ENCODE peak calls at places on chromosomes 11 and 22, in six cellular contexts. One of them, this sample, is unnamed. For H3K4me1 and H3K9me3, the result is how much of the 10 kb centered on the place peaks cover.

GRCh38 chr11:68303083-68303482 is 9.3 kb upstream of the LRP5 start:
- DNase-seq in H9: no peak
- DNase-seq in OCI-LY7: no peak
- DNase-seq in lower lobe of right lung: no peak
- DNase-seq in CD8-positive, alpha-beta memory T cell: no peak
- DNase-seq in body of pancreas: no peak
- DNase-seq in this sample: no peak

GRCh38 chr11:65107078-65107477 is 4.6 kb upstream of the TM7SF2 start:
- DNase-seq in H9: no peak
- DNase-seq in OCI-LY7: no peak
- DNase-seq in lower lobe of right lung: no peak
- DNase-seq in CD8-positive, alpha-beta memory T cell: no peak
- DNase-seq in body of pancreas: no peak
- DNase-seq in this sample: peak

GRCh38 chr22:49406047-49406650 is 421.5 kb downstream of the BRD1 start:
- DNase-seq in H9: peak
- DNase-seq in OCI-LY7: no peak
- DNase-seq in lower lobe of right lung: no peak
- DNase-seq in CD8-positive, alpha-beta memory T cell: no peak
- DNase-seq in body of pancreas: no peak
- DNase-seq in this sample: no peak

GRCh38 chr11:122137081-122137793 is 21.2 kb upstream of the BLID start:
- DNase-seq in H9: no peak
- DNase-seq in OCI-LY7: no peak
- DNase-seq in lower lobe of right lung: no peak
- DNase-seq in CD8-positive, alpha-beta memory T cell: no peak
- DNase-seq in body of pancreas: no peak
- DNase-seq in this sample: no peak

GRCh38 chr11:34865261-34865660 is 50.9 kb downstream of the APIP start:
- DNase-seq in H9: no peak
- DNase-seq in OCI-LY7: no peak
- DNase-seq in lower lobe of right lung: no peak
- DNase-seq in CD8-positive, alpha-beta memory T cell: no peak
- DNase-seq in body of pancreas: no peak
- DNase-seq in this sample: no peak

GRCh38 chr22:45263790-45264269 is 20.9 kb upstream of the UPK3A start:
- DNase-seq in H9: peak
- DNase-seq in OCI-LY7: peak
- DNase-seq in lower lobe of right lung: peak
- DNase-seq in CD8-positive, alpha-beta memory T cell: no peak
- DNase-seq in body of pancreas: peak
- DNase-seq in this sample: peak

GRCh38 chr11:112219476-112220232 is 6.6 kb upstream of the PTS start:
- DNase-seq in H9: peak
- DNase-seq in OCI-LY7: peak
- DNase-seq in lower lobe of right lung: no peak
- DNase-seq in CD8-positive, alpha-beta memory T cell: no peak
- DNase-seq in body of pancreas: peak
- DNase-seq in this sample: no peak

GRCh38 chr11:112797072-112797471 is 164.1 kb upstream of the NCAM1 start:
- DNase-seq in H9: peak
- DNase-seq in OCI-LY7: no peak
- DNase-seq in lower lobe of right lung: no peak
- DNase-seq in CD8-positive, alpha-beta memory T cell: no peak
- DNase-seq in body of pancreas: peak
- DNase-seq in this sample: no peak

GRCh38 chr11:393219-394033 is 583 bp upstream of the PKP3 start:
- DNase-seq in H9: no peak
- DNase-seq in OCI-LY7: no peak
- DNase-seq in lower lobe of right lung: peak
- DNase-seq in CD8-positive, alpha-beta memory T cell: no peak
- DNase-seq in body of pancreas: no peak
- DNase-seq in this sample: no peak

GRCh38 chr11:83000381-83000780 is 71.3 kb downstream of the RAB30 start:
- DNase-seq in H9: no peak
- DNase-seq in OCI-LY7: no peak
- DNase-seq in lower lobe of right lung: no peak
- DNase-seq in CD8-positive, alpha-beta memory T cell: no peak
- DNase-seq in body of pancreas: no peak
- DNase-seq in this sample: no peak

GRCh38 chr22:26480611-26480932 is 3.0 kb downstream of the HPS4 start:
- DNase-seq in H9: no peak
- DNase-seq in OCI-LY7: no peak
- DNase-seq in lower lobe of right lung: no peak
- DNase-seq in CD8-positive, alpha-beta memory T cell: no peak
- DNase-seq in body of pancreas: no peak
- DNase-seq in this sample: no peak

GRCh38 chr11:26227311-26227710 is 104.6 kb upstream of the ANO3 start:
- DNase-seq in H9: no peak
- DNase-seq in OCI-LY7: peak
- DNase-seq in lower lobe of right lung: no peak
- DNase-seq in CD8-positive, alpha-beta memory T cell: no peak
- DNase-seq in body of pancreas: no peak
- DNase-seq in this sample: no peak

GRCh38 chr22:44918925-44919392 is 90.8 kb downstream of the PHF21B start:
- DNase-seq in H9: no peak
- DNase-seq in OCI-LY7: no peak
- DNase-seq in lower lobe of right lung: peak
- DNase-seq in CD8-positive, alpha-beta memory T cell: no peak
- DNase-seq in body of pancreas: no peak
- DNase-seq in this sample: no peak

GRCh38 chr11:130369713-130370112 is 55.0 kb upstream of the ZBTB44 start:
- DNase-seq in H9: no peak
- DNase-seq in OCI-LY7: no peak
- DNase-seq in lower lobe of right lung: no peak
- DNase-seq in CD8-positive, alpha-beta memory T cell: no peak
- DNase-seq in body of pancreas: no peak
- DNase-seq in this sample: no peak

GRCh38 chr11:46389450-46390330 is 1.9 kb downstream of the CHRM4 start:
- DNase-seq in H9: peak
- DNase-seq in OCI-LY7: peak
- DNase-seq in lower lobe of right lung: peak
- DNase-seq in CD8-positive, alpha-beta memory T cell: no peak
- DNase-seq in body of pancreas: peak
- DNase-seq in this sample: peak

GRCh38 chr11:67440229-67441081 is 2.8 kb downstream of the CORO1B start:
- DNase-seq in H9: no peak
- DNase-seq in OCI-LY7: peak
- DNase-seq in lower lobe of right lung: no peak
- DNase-seq in CD8-positive, alpha-beta memory T cell: no peak
- DNase-seq in body of pancreas: no peak
- DNase-seq in this sample: no peak

GRCh38 chr11:68042219-68043028 is 3.6 kb downstream of the TCIRG1 start:
- DNase-seq in H9: no peak
- DNase-seq in OCI-LY7: no peak
- DNase-seq in lower lobe of right lung: no peak
- DNase-seq in CD8-positive, alpha-beta memory T cell: no peak
- DNase-seq in body of pancreas: peak
- DNase-seq in this sample: peak

GRCh38 chr11:72432347-72433287 is 1.7 kb downstream of the CLPB start:
- DNase-seq in H9: no peak
- DNase-seq in OCI-LY7: no peak
- DNase-seq in lower lobe of right lung: no peak
- DNase-seq in CD8-positive, alpha-beta memory T cell: no peak
- DNase-seq in body of pancreas: no peak
- DNase-seq in this sample: no peak

GRCh38 chr22:24134090-24134846 is 47.0 kb upstream of the SUSD2 start:
- DNase-seq in H9: no peak
- DNase-seq in OCI-LY7: no peak
- DNase-seq in lower lobe of right lung: peak
- DNase-seq in CD8-positive, alpha-beta memory T cell: peak
- DNase-seq in body of pancreas: no peak
- DNase-seq in this sample: peak

GRCh38 chr11:15276616-15277015 is 161.9 kb downstream of the INSC start:
- DNase-seq in H9: no peak
- DNase-seq in OCI-LY7: no peak
- DNase-seq in lower lobe of right lung: no peak
- DNase-seq in CD8-positive, alpha-beta memory T cell: no peak
- DNase-seq in body of pancreas: peak
- DNase-seq in this sample: no peak

GRCh38 chr22:32255726-32256125 is 579 bp upstream of the SLC5A4 start:
- DNase-seq in H9: no peak
- DNase-seq in OCI-LY7: no peak
- DNase-seq in lower lobe of right lung: no peak
- DNase-seq in CD8-positive, alpha-beta memory T cell: no peak
- DNase-seq in body of pancreas: no peak
- DNase-seq in this sample: no peak

GRCh38 chr22:32083000-32083399 is 39.9 kb downstream of the SLC5A1 start:
- DNase-seq in H9: no peak
- DNase-seq in OCI-LY7: no peak
- DNase-seq in lower lobe of right lung: no peak
- DNase-seq in CD8-positive, alpha-beta memory T cell: no peak
- DNase-seq in body of pancreas: no peak
- DNase-seq in this sample: no peak

GRCh38 chr11:86481399-86481798 is 106.7 kb downstream of the CCDC81 start:
- DNase-seq in H9: no peak
- DNase-seq in OCI-LY7: no peak
- DNase-seq in lower lobe of right lung: no peak
- DNase-seq in CD8-positive, alpha-beta memory T cell: no peak
- DNase-seq in body of pancreas: no peak
- DNase-seq in this sample: no peak

GRCh38 chr11:86484164-86484794 is 109.6 kb downstream of the CCDC81 start:
- DNase-seq in H9: no peak
- DNase-seq in OCI-LY7: no peak
- DNase-seq in lower lobe of right lung: no peak
- DNase-seq in CD8-positive, alpha-beta memory T cell: no peak
- DNase-seq in body of pancreas: peak
- DNase-seq in this sample: peak

GRCh38 chr11:86484795-86485166 is 110.1 kb downstream of the CCDC81 start:
- DNase-seq in H9: no peak
- DNase-seq in OCI-LY7: no peak
- DNase-seq in lower lobe of right lung: no peak
- DNase-seq in CD8-positive, alpha-beta memory T cell: no peak
- DNase-seq in body of pancreas: no peak
- DNase-seq in this sample: no peak

GRCh38 chr11:86482684-86483083 is 108.0 kb downstream of the CCDC81 start:
- DNase-seq in H9: no peak
- DNase-seq in OCI-LY7: no peak
- DNase-seq in lower lobe of right lung: no peak
- DNase-seq in CD8-positive, alpha-beta memory T cell: no peak
- DNase-seq in body of pancreas: no peak
- DNase-seq in this sample: no peak

DNA sequence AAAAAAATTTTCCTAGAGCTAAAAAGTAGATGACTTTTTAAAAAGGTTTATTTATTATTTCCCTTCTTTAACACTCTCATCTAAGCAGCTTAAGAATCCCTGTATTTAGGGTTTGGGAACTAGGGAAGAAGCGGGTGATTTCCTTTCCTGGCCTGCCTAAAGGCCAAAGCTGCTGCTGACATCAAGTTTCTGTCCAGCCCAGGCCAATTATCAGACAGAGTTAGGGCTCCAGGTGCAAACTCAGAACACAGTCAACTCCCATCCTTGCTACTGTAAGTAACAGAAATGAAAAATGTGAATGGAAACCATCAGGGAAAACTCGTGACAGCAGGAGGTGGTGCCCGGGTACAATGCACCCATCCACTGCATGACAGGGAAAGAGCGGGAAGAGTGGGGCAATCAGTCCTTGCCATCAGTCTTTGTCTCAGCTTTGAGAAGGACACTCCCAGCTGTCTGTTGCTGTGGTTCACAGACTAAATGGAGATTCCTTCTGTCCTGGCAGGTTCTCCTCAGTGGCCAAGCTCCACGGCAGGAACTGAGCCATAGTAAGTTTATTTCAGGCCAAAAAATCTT is 109.0 kb downstream of the CCDC81 start:
- DNase-seq in H9: no peak
- DNase-seq in OCI-LY7: no peak
- DNase-seq in lower lobe of right lung: no peak
- DNase-seq in CD8-positive, alpha-beta memory T cell: no peak
- DNase-seq in body of pancreas: no peak
- DNase-seq in this sample: no peak
- H3K4me1 ChIP-seq in H9: under half
- H3K4me1 ChIP-seq in OCI-LY7: under half
- H3K4me1 ChIP-seq in lower lobe of right lung: under half
- H3K4me1 ChIP-seq in CD8-positive, alpha-beta memory T cell: under half
- H3K4me1 ChIP-seq in body of pancreas: under half
- H3K4me1 ChIP-seq in this sample: under half

GRCh38 chr11:2649400-2649799 is 50.4 kb downstream of the KCNQ1OT1 start:
- DNase-seq in H9: no peak
- DNase-seq in OCI-LY7: no peak
- DNase-seq in lower lobe of right lung: no peak
- DNase-seq in CD8-positive, alpha-beta memory T cell: no peak
- DNase-seq in body of pancreas: no peak
- DNase-seq in this sample: no peak

GRCh38 chr11:2647167-2647566 is 52.6 kb downstream of the KCNQ1OT1 start:
- DNase-seq in H9: no peak
- DNase-seq in OCI-LY7: no peak
- DNase-seq in lower lobe of right lung: no peak
- DNase-seq in CD8-positive, alpha-beta memory T cell: no peak
- DNase-seq in body of pancreas: no peak
- DNase-seq in this sample: no peak

GRCh38 chr11:2649848-2650247 is 49.9 kb downstream of the KCNQ1OT1 start:
- DNase-seq in H9: no peak
- DNase-seq in OCI-LY7: no peak
- DNase-seq in lower lobe of right lung: no peak
- DNase-seq in CD8-positive, alpha-beta memory T cell: no peak
- DNase-seq in body of pancreas: no peak
- DNase-seq in this sample: no peak

GRCh38 chr11:2645779-2646118 is 54.0 kb downstream of the KCNQ1OT1 start:
- DNase-seq in H9: no peak
- DNase-seq in OCI-LY7: no peak
- DNase-seq in lower lobe of right lung: no peak
- DNase-seq in CD8-positive, alpha-beta memory T cell: no peak
- DNase-seq in body of pancreas: no peak
- DNase-seq in this sample: no peak

GRCh38 chr11:2647953-2648352 is 51.8 kb downstream of the KCNQ1OT1 start:
- DNase-seq in H9: no peak
- DNase-seq in OCI-LY7: no peak
- DNase-seq in lower lobe of right lung: no peak
- DNase-seq in CD8-positive, alpha-beta memory T cell: no peak
- DNase-seq in body of pancreas: no peak
- DNase-seq in this sample: no peak
- H3K9me3 ChIP-seq in H9: half or more
- H3K9me3 ChIP-seq in OCI-LY7: under half
- H3K9me3 ChIP-seq in lower lobe of right lung: half or more
- H3K9me3 ChIP-seq in CD8-positive, alpha-beta memory T cell: under half
- H3K9me3 ChIP-seq in body of pancreas: under half
- H3K9me3 ChIP-seq in this sample: under half

DNA sequence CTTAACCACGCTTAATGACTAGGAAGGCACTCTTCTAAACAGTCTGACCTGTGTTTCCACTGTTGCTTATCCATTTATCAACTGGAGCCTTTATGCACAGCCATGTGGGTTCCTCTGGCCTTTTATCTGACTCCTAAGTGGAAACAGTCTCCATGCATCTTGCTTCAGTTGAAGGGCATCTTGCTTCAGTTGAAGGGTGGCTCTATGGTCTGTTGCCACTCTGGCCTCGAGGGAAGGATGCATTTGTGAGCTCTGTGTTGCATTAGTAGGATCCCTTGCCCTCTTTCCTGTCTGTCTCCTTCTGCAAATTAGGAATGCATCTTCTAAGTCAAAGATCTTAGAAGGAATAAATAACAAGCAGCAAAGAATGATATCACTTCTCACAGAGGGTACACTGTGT is 25.8 kb upstream of the C11orf96 start:
- DNase-seq in H9: no peak
- DNase-seq in OCI-LY7: no peak
- DNase-seq in lower lobe of right lung: no peak
- DNase-seq in CD8-positive, alpha-beta memory T cell: no peak
- DNase-seq in body of pancreas: no peak
- DNase-seq in this sample: no peak
- H3K27ac ChIP-seq in H9: no peak
- H3K27ac ChIP-seq in OCI-LY7: no peak
- H3K27ac ChIP-seq in lower lobe of right lung: no peak
- H3K27ac ChIP-seq in CD8-positive, alpha-beta memory T cell: no peak
- H3K27ac ChIP-seq in body of pancreas: no peak
- H3K27ac ChIP-seq in this sample: no peak

GRCh38 chr11:119892311-119892808 is 163.4 kb upstream of the NECTIN1 start:
- DNase-seq in H9: no peak
- DNase-seq in OCI-LY7: no peak
- DNase-seq in lower lobe of right lung: no peak
- DNase-seq in CD8-positive, alpha-beta memory T cell: no peak
- DNase-seq in body of pancreas: no peak
- DNase-seq in this sample: no peak
- H3K4me1 ChIP-seq in H9: under half
- H3K4me1 ChIP-seq in OCI-LY7: under half
- H3K4me1 ChIP-seq in lower lobe of right lung: under half
- H3K4me1 ChIP-seq in CD8-positive, alpha-beta memory T cell: under half
- H3K4me1 ChIP-seq in body of pancreas: under half
- H3K4me1 ChIP-seq in this sample: under half